ENCODE peak calls at places on chromosomes 12 and 14, in seven cellular contexts. T, I, Z, D, V, Q and Y are unnamed samples.

GRCh38 chr12:121992059-121992879 is 29.4 kb upstream of the BCL7A start:
- DNase-seq in T (peak), I (peak), Z (no peak), D (peak), V (no peak), Q (peak), Y (peak)

GRCh38 chr14:104280902-104281767 is 142.7 kb downstream of the KIF26A start:
- DNase-seq in T (no peak), I (no peak), Z (peak), D (no peak), V (peak), Q (no peak), Y (no peak)

GRCh38 chr14:72643317-72643801 is 250.5 kb downstream of the DPF3 start:
- DNase-seq in T (peak), I (peak), Z (peak), D (peak), V (no peak), Q (no peak), Y (peak)

GRCh38 chr12:12612403-12612802 is 727 bp downstream of the CREBL2 start:
- DNase-seq in T (peak), I (peak), Z (no peak), D (peak), V (no peak), Q (peak), Y (peak)

GRCh38 chr12:69196302-69197288 is 42.8 kb upstream of the CPSF6 start:
- DNase-seq in T (no peak), I (peak), Z (no peak), D (peak), V (peak), Q (no peak), Y (peak)

GRCh38 chr14:29321646-29322045 is 555.1 kb downstream of the FOXG1 start:
- DNase-seq in T (peak), I (no peak), Z (no peak), D (peak), V (no peak), Q (no peak), Y (no peak)

GRCh38 chr14:73833024-73833423 is 18.6 kb upstream of the PTGR2 start:
- DNase-seq in T (no peak), I (no peak), Z (no peak), D (no peak), V (no peak), Q (no peak), Y (no peak)

GRCh38 chr12:27319394-27319793 is 13.2 kb upstream of the BMAL2 start:
- DNase-seq in T (no peak), I (no peak), Z (no peak), D (peak), V (no peak), Q (no peak), Y (peak)

GRCh38 chr12:49527361-49528130 is 11.3 kb upstream of the KCNH3 start:
- DNase-seq in T (no peak), I (no peak), Z (no peak), D (no peak), V (no peak), Q (no peak), Y (no peak)

GRCh38 chr14:59406454-59407245 is 58.5 kb downstream of the GPR135 start:
- DNase-seq in T (peak), I (peak), Z (peak), D (peak), V (no peak), Q (no peak), Y (no peak)

GRCh38 chr12:121333747-121334146 is 18.5 kb downstream of the ANAPC5 start:
- DNase-seq in T (no peak), I (no peak), Z (no peak), D (no peak), V (no peak), Q (no peak), Y (no peak)

GRCh38 chr12:107468182-107468581 is 217.4 kb upstream of the PWP1 start:
- DNase-seq in T (no peak), I (no peak), Z (no peak), D (no peak), V (no peak), Q (no peak), Y (no peak)

GRCh38 chr14:52895000-52895399 is 55.9 kb downstream of the FERMT2 start:
- DNase-seq in T (no peak), I (no peak), Z (no peak), D (peak), V (no peak), Q (no peak), Y (no peak)

GRCh38 chr12:2563709-2564108 is 231.1 kb upstream of the FKBP4 start:
- DNase-seq in T (no peak), I (no peak), Z (no peak), D (no peak), V (no peak), Q (no peak), Y (no peak)

GRCh38 chr12:117111386-117112267 is 12.4 kb upstream of the TESC start:
- DNase-seq in T (no peak), I (no peak), Z (no peak), D (no peak), V (peak), Q (no peak), Y (no peak)

GRCh38 chr14:65927871-65928270 is 515.3 kb downstream of the FUT8 start:
- DNase-seq in T (no peak), I (no peak), Z (no peak), D (no peak), V (peak), Q (peak), Y (no peak)

GRCh38 chr14:96909841-96910364 is 112.7 kb downstream of the VRK1 start:
- DNase-seq in T (no peak), I (no peak), Z (no peak), D (no peak), V (no peak), Q (no peak), Y (no peak)

GRCh38 chr14:95770777-95771176 is 56.9 kb upstream of the TCL1A start:
- DNase-seq in T (no peak), I (no peak), Z (no peak), D (no peak), V (no peak), Q (no peak), Y (peak)

GRCh38 chr14:68548194-68549056 is 244.4 kb downstream of the ZFP36L1 start:
- DNase-seq in T (peak), I (no peak), Z (peak), D (peak), V (no peak), Q (no peak), Y (peak)

GRCh38 chr12:53006810-53007742 is 820 bp downstream of the EIF4B start:
- DNase-seq in T (peak), I (peak), Z (peak), D (peak), V (peak), Q (peak), Y (peak)

GRCh38 chr14:90556050-90556477 is 159.2 kb downstream of the CALM1 start:
- DNase-seq in T (no peak), I (no peak), Z (no peak), D (peak), V (peak), Q (no peak), Y (no peak)

GRCh38 chr12:14618990-14619389 is 51.3 kb upstream of the PLBD1 start:
- DNase-seq in T (no peak), I (peak), Z (no peak), D (peak), V (no peak), Q (no peak), Y (peak)

GRCh38 chr12:132142679-132143327 is 1.3 kb downstream of the DDX51 start:
- DNase-seq in T (no peak), I (no peak), Z (no peak), D (no peak), V (no peak), Q (no peak), Y (no peak)

GRCh38 chr12:20525064-20525610 is 156.8 kb downstream of the PDE3A start:
- DNase-seq in T (no peak), I (no peak), Z (no peak), D (peak), V (no peak), Q (no peak), Y (no peak)

GRCh38 chr12:101552277-101552676 is 42.5 kb upstream of the MYBPC1 start:
- DNase-seq in T (peak), I (no peak), Z (no peak), D (peak), V (no peak), Q (no peak), Y (peak)

GRCh38 chr12:100484178-100484886 is 10.7 kb downstream of the NR1H4 start:
- DNase-seq in T (no peak), I (no peak), Z (no peak), D (peak), V (no peak), Q (no peak), Y (no peak)

GRCh38 chr14:101248056-101248725 is 313.1 kb upstream of the DIO3 start:
- DNase-seq in T (no peak), I (no peak), Z (peak), D (no peak), V (no peak), Q (no peak), Y (no peak)

GRCh38 chr14:26394114-26394855 is 203.5 kb downstream of the NOVA1 start:
- DNase-seq in T (no peak), I (peak), Z (no peak), D (peak), V (no peak), Q (no peak), Y (peak)

GRCh38 chr12:3442397-3442796 is 48.6 kb upstream of the PRMT8 start:
- DNase-seq in T (no peak), I (no peak), Z (no peak), D (no peak), V (no peak), Q (no peak), Y (no peak)

GRCh38 chr12:97306121-97306520 is 156.5 kb upstream of the RMST start:
- DNase-seq in T (no peak), I (peak), Z (no peak), D (no peak), V (no peak), Q (no peak), Y (no peak)

GRCh38 chr14:50475460-50475859 is 56.9 kb downstream of the MAP4K5 start:
- DNase-seq in T (no peak), I (no peak), Z (no peak), D (no peak), V (no peak), Q (no peak), Y (peak)

GRCh38 chr12:112939761-112940357 is 1.6 kb downstream of the OAS3 start:
- DNase-seq in T (no peak), I (no peak), Z (no peak), D (no peak), V (no peak), Q (no peak), Y (no peak)

GRCh38 chr12:94644141-94644575 is 6.2 kb downstream of the TMCC3 start:
- DNase-seq in T (no peak), I (peak), Z (no peak), D (peak), V (no peak), Q (no peak), Y (peak)

GRCh38 chr12:12456637-12457036 is 99.8 kb downstream of the BORCS5 start:
- DNase-seq in T (no peak), I (peak), Z (no peak), D (peak), V (no peak), Q (no peak), Y (peak)

GRCh38 chr12:5332521-5332920 is 99.4 kb upstream of the NTF3 start:
- DNase-seq in T (no peak), I (no peak), Z (no peak), D (no peak), V (no peak), Q (no peak), Y (no peak)

GRCh38 chr14:77923131-77923933 is 123.4 kb downstream of the ADCK1 start:
- DNase-seq in T (no peak), I (no peak), Z (no peak), D (no peak), V (no peak), Q (no peak), Y (no peak)

GRCh38 chr12:29163146-29163545 is 14.1 kb downstream of the FAR2 start:
- DNase-seq in T (no peak), I (no peak), Z (no peak), D (no peak), V (no peak), Q (no peak), Y (no peak)

GRCh38 chr12:125033296-125033695 is 31.9 kb upstream of the AACS start:
- DNase-seq in T (no peak), I (no peak), Z (no peak), D (no peak), V (no peak), Q (no peak), Y (no peak)

GRCh38 chr12:125038976-125039625 is 26.1 kb upstream of the AACS start:
- DNase-seq in T (no peak), I (no peak), Z (no peak), D (peak), V (no peak), Q (no peak), Y (peak)
- TF ChIP-seq CTCF in T (peak), I (no peak), Z (no peak), D (peak), V (no peak), Q (no peak), Y (no peak)

GRCh38 chr12:125105600-125105999 is 40.4 kb downstream of the AACS start:
- DNase-seq in T (no peak), I (no peak), Z (no peak), D (no peak), V (no peak), Q (no peak), Y (no peak)
- TF ChIP-seq CTCF in T (no peak), I (no peak), Z (no peak), D (no peak), V (no peak), Q (no peak), Y (no peak)

DNA sequence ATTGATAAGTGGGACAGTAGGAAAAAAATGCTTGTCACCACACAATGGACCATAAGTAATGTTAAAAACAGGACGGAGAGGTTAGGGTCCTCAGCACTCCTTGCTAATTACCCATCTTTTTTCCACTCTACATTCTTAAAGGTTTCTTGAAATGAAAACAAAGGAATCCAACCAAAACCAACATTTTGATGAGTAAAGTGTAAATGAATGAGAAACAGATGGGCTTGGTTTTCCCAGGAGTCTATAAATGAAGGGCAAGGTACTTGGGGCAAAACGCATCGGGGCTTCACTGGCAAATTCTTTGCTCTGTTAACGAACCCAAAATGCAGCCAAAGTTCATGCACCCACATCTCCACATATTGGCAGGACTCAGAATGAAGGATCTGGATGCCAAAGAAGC is 129.2 kb upstream of the BMP4 start:
- DNase-seq in T (no peak), I (no peak), Z (no peak), D (no peak), V (no peak), Q (no peak), Y (no peak)
- TF ChIP-seq CTCF in T (no peak), I (no peak), Z (no peak), D (no peak), V (no peak), Q (no peak), Y (no peak)

DNA sequence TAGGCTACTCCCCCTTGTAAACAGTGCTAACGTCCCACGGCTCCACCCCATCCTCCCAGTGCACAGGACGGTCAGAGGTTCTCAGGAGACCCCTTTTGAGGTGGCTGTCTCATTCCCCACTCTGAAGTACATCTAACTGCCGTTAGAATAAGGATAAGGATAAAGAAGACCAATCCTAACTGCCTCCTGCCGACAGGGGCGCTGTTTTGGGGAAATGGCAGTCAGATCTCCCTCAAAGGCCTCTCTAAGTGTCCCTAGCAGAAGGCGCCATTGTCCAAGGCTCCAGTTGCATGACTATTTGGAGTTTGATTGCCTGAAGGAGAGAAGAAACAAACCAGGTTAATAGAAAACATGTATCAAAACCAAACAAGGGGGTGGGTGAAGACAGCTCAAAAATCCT is 29.1 kb upstream of the KLRB1 start:
- DNase-seq in T (no peak), I (no peak), Z (no peak), D (no peak), V (peak), Q (no peak), Y (no peak)
- TF ChIP-seq CTCF in T (no peak), I (no peak), Z (no peak), D (peak), V (no peak), Q (no peak), Y (no peak)

GRCh38 chr12:109902866-109903265 is 2.8 kb downstream of the TCHP start:
- DNase-seq in T (no peak), I (no peak), Z (no peak), D (no peak), V (no peak), Q (no peak), Y (no peak)
- TF ChIP-seq CTCF in T (no peak), I (no peak), Z (no peak), D (no peak), V (no peak), Q (no peak), Y (no peak)

DNA sequence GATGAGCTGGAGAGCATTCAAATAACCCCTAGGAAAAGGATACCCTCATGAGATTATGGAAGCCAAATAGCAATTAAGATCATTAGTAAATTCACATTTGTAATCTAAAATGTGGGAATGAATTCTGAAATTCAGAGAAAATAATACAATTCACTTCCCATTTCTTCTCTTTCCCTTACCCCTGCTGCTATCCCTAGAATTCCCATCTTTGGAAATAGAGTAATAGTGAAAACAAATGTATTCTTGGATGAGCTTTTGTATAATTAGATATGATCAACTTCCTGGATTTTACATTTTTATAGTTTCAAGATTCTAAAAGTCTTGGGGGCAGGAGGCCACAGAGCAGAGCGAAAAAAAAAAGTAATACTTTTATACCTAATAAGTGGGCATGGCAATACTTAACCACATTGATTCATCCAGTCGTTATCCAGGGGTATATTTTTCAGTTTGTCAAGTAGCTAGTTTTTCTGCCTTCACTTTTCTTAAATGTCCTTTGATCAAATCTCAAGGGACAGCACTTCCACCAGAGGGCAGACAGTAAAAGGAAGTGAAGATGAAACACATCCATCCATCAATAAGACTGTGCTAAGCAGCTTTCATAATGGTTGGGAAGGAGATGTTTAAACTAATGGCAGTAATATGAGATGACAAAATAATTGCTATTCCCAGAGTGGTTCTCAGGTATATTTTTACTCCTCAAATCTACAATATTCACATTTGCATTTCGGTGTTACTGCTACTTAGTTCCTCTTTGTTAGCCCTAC is 401.3 kb downstream of the DIO2 start:
- DNase-seq in T (no peak), I (no peak), Z (no peak), D (peak), V (no peak), Q (no peak), Y (peak)
- TF ChIP-seq CTCF in T (peak), I (no peak), Z (no peak), D (peak), V (no peak), Q (no peak), Y (peak)

GRCh38 chr12:115871714-115872113 is 405.8 kb downstream of the MED13L start:
- DNase-seq in T (no peak), I (no peak), Z (no peak), D (peak), V (peak), Q (no peak), Y (peak)
- TF ChIP-seq CTCF in T (peak), I (peak), Z (peak), D (peak), V (peak), Q (no peak), Y (peak)

GRCh38 chr14:39107624-39108023 is 4.6 kb upstream of the SEC23A start:
- DNase-seq in T (no peak), I (peak), Z (no peak), D (peak), V (no peak), Q (no peak), Y (peak)
- TF ChIP-seq CTCF in T (peak), I (peak), Z (peak), D (peak), V (no peak), Q (peak), Y (peak)